ENCODE peak calls at places on chromosomes 16 and 17, in seven cellular contexts. S, C, F, E, G, R and I are unnamed samples.

GRCh38 chr17:8552582-8553320 is 77.8 kb downstream of the MYH10 start:
- DNase-seq in C (peak), E (no peak), F (no peak), G (no peak), S (no peak), R (no peak), I (no peak)

GRCh38 chr16:27839419-27839818 is 224.1 kb downstream of the GSG1L start:
- DNase-seq in S (no peak), R (no peak), F (no peak), G (peak), E (no peak), C (peak), I (no peak)

GRCh38 chr16:19001788-19002187 is 18.1 kb downstream of the TMC7 start:
- DNase-seq in F (no peak), R (no peak), C (peak), G (peak), E (no peak), S (no peak), I (no peak)

GRCh38 chr16:4319454-4319853 is 3.6 kb downstream of the GLIS2 start:
- DNase-seq in C (no peak), R (no peak), S (no peak), G (peak), E (no peak), F (no peak), I (no peak)

GRCh38 chr17:73189417-73190099 is 3.3 kb upstream of the COG1 start:
- DNase-seq in R (no peak), S (no peak), E (peak), C (peak), F (no peak), G (peak), I (no peak)

GRCh38 chr17:38701504-38702165 is 3.4 kb upstream of the MLLT6 start:
- DNase-seq in G (peak), S (peak), E (no peak), R (no peak), F (no peak), C (peak), I (no peak)

GRCh38 chr17:27089929-27090247 is 204.0 kb upstream of the WSB1 start:
- DNase-seq in R (no peak), G (no peak), F (no peak), S (no peak), C (no peak), E (no peak), I (no peak)

GRCh38 chr16:2039286-2040030 is 8.2 kb downstream of the NTHL1 start:
- DNase-seq in G (peak), R (no peak), F (no peak), C (no peak), E (no peak), S (no peak), I (no peak)

GRCh38 chr16:53612003-53612402 is 91.7 kb downstream of the RPGRIP1L start:
- DNase-seq in R (no peak), C (no peak), F (no peak), S (no peak), G (no peak), E (no peak), I (no peak)

GRCh38 chr17:63531022-63531965 is 8.1 kb downstream of the KCNH6 start:
- DNase-seq in G (no peak), S (no peak), R (no peak), C (peak), E (no peak), F (no peak), I (no peak)

GRCh38 chr16:68778551-68779231 is 41.6 kb downstream of the CDH1 start:
- DNase-seq in C (no peak), E (peak), R (peak), F (no peak), S (no peak), G (no peak), I (no peak)

GRCh38 chr16:85238233-85238647 is 126.0 kb upstream of the CIBAR2 start:
- DNase-seq in F (no peak), G (peak), C (peak), S (no peak), R (no peak), E (peak), I (no peak)

GRCh38 chr17:75625813-75626486 is 7.3 kb upstream of the SMIM5 start:
- DNase-seq in R (no peak), F (no peak), S (no peak), G (peak), C (no peak), E (peak), I (peak)

GRCh38 chr16:76441391-76441790 is 164.2 kb downstream of the CNTNAP4 start:
- DNase-seq in S (no peak), C (no peak), R (no peak), E (no peak), F (no peak), G (no peak), I (no peak)

GRCh38 chr17:32671891-32672290 is 185.1 kb downstream of the CDK5R1 start:
- DNase-seq in G (no peak), S (no peak), E (no peak), F (no peak), R (no peak), C (peak), I (no peak)